ENCODE peak calls at places on chromosomes 16 and 17, in four cellular contexts. M is lower lobe of right lung, D is heart left ventricle, K is type B pancreatic cell. W is an unnamed sample.

GRCh38 chr16:48452991-48453760 is 68.0 kb upstream of the SIAH1 start:
- DNase-seq in D (peak), M (no peak), K (no peak), W (no peak)

GRCh38 chr17:77645441-77646430 is 312.8 kb upstream of the TNRC6C start:
- DNase-seq in K (peak), D (no peak), M (no peak), W (no peak)

GRCh38 chr16:4384497-4384896 is 12.8 kb downstream of the VASN start:
- DNase-seq in D (no peak), K (no peak), M (no peak), W (no peak)

GRCh38 chr17:65167581-65167980 is 30.4 kb downstream of the RGS9 start:
- DNase-seq in M (no peak), K (no peak), D (no peak), W (no peak)

GRCh38 chr17:43701318-43701743 is 39.6 kb upstream of the MEOX1 start:
- DNase-seq in D (no peak), K (no peak), M (peak), W (peak)

GRCh38 chr16:50267651-50268050 is 1.3 kb downstream of the ADCY7 start:
- DNase-seq in K (no peak), M (peak), D (peak), W (no peak)

GRCh38 chr16:67241008-67241900 is 6.0 kb downstream of the FHOD1 start:
- DNase-seq in K (no peak), M (peak), D (peak), W (no peak)

GRCh38 chr17:57606111-57606875 is 138.8 kb downstream of the CCDC182 start:
- DNase-seq in D (no peak), K (no peak), M (no peak), W (no peak)

GRCh38 chr16:56888806-56889205 is 23.8 kb downstream of the SLC12A3 start:
- DNase-seq in D (no peak), M (no peak), K (no peak), W (peak)

DNA sequence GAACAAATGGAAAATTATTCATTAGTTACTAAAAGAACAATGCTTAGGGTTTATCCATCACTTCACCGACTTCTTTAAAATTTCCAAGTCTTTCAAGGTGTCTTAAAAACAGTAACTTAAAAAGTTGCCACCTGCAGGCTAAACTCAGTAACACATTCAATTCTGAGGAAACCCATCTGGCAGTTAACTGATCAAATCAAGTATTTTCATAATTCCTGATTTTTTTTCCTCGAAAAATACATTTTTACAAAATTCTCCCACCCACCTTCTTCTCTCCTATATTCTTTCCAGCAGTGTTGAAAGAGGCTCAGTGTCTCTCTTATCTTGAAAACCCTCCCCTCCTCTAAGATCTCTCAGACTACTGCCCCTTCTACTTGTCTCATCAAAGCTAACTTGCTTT is 29.9 kb downstream of the PARN start:
- DNase-seq in K (no peak), D (no peak), M (no peak), W (peak)
- TF ChIP-seq CTCF in K (peak), D (peak), M (peak), W (no peak)

GRCh38 chr17:81302861-81303326 is 7.8 kb upstream of the SLC38A10 start:
- DNase-seq in K (no peak), D (no peak), M (no peak), W (no peak)
- TF ChIP-seq CTCF in K (no peak), D (peak), M (no peak), W (no peak)

DNA sequence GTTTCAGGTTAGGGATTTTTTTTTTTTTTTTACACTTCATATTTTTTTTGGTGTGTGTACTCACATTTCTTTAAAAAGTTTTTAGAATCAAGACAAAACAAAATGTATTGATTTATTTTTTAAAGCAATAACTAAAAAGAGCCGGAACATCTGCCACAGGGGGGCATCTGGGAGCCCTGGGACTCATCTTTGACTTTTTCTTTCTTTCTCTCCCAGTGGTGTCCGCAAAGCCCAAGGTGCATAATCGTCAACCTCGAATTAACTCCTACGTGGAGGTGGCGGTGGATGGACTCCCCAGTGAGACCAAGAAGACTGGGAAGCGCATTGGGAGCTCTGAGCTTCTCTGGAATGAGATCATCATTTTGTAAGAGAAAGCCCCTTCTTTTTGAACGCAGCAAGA is 36.3 kb downstream of the WWP2 start:
- DNase-seq in K (no peak), M (no peak), D (no peak), W (no peak)
- TF ChIP-seq CTCF in K (peak), M (no peak), D (peak), W (no peak)

DNA sequence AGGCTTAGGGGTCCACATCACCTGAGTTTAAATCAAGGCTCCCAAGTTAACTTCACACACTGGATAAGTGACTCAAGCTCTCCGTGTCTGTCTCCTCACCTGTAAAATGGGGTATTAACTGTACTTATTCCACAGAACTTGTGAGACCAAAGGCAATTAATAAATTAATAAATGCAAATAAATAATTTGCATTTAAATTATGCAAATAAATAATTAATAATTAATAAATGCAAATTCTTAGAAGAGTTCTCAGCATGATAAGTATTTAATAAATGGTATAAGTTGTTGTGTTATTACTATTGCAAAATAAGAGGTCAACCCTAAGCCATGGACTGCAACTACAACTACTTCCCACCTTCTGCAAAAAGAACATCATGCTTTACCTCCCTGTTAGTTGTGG is 13.7 kb upstream of the CXCL16 start:
- DNase-seq in M (no peak), D (no peak), K (no peak), W (no peak)
- TF ChIP-seq CTCF in M (no peak), D (no peak), K (no peak), W (no peak)

GRCh38 chr16:46801428-46802049 is 29.4 kb downstream of the C16orf87 start:
- DNase-seq in K (no peak), D (no peak), M (no peak), W (no peak)
- TF ChIP-seq CTCF in K (peak), D (peak), M (peak), W (no peak)

W was measured in GM10248.